ENCODE peak calls at places on chromosome X, in six cellular contexts. J is IMR-90, B is H9, I is mesenchymal stem cell, M is H1, Z is trophoblast cell. X is an unnamed sample.

GRCh38 chrX:110036162-110037033 is 33.5 kb downstream of the TMEM164 start:
- DNase-seq in J (no peak), B (no peak), I (no peak), M (no peak), Z (peak), X (no peak)

GRCh38 chrX:20515841-20516461 is 249.2 kb upstream of the RPS6KA3 start:
- DNase-seq in J (peak), B (no peak), I (peak), M (no peak), Z (peak), X (no peak)

GRCh38 chrX:22666441-22666840 is 333.3 kb upstream of the DDX53 start:
- DNase-seq in J (peak), B (peak), I (peak), M (peak), Z (peak), X (no peak)

GRCh38 chrX:2848806-2849420 is 20.2 kb downstream of the GYG2 start:
- DNase-seq in J (peak), B (no peak), I (peak), M (no peak), Z (peak), X (no peak)

GRCh38 chrX:70322784-70323183 is 32.9 kb downstream of the KIF4A start:
- DNase-seq in J (no peak), B (no peak), I (no peak), M (no peak), Z (no peak), X (no peak)

GRCh38 chrX:9578083-9578779 is 113.4 kb downstream of the TBL1X start:
- DNase-seq in J (peak), B (no peak), I (no peak), M (no peak), Z (no peak), X (no peak)

GRCh38 chrX:38489341-38489740 is 72.0 kb upstream of the TSPAN7 start:
- DNase-seq in J (no peak), B (no peak), I (no peak), M (no peak), Z (no peak), X (no peak)

GRCh38 chrX:130120746-130121504 is 10.6 kb upstream of the ELF4 start:
- DNase-seq in J (peak), B (peak), I (peak), M (peak), Z (peak), X (peak)

GRCh38 chrX:83305381-83305780 is 202.7 kb upstream of the POU3F4 start:
- DNase-seq in J (no peak), B (no peak), I (no peak), M (no peak), Z (no peak), X (no peak)

GRCh38 chrX:84363674-84364073 is 138.6 kb downstream of the HDX start:
- DNase-seq in J (no peak), B (no peak), I (peak), M (no peak), Z (no peak), X (no peak)

GRCh38 chrX:139758809-139759208 is 50.8 kb upstream of the MCF2 start:
- DNase-seq in J (no peak), B (no peak), I (no peak), M (no peak), Z (no peak), X (no peak)

GRCh38 chrX:95841863-95842262 is 842.8 kb upstream of the DIAPH2 start:
- DNase-seq in J (no peak), B (no peak), I (no peak), M (no peak), Z (no peak), X (no peak)

GRCh38 chrX:100098660-100099375 is 311.3 kb downstream of the PCDH19 start:
- DNase-seq in J (no peak), B (no peak), I (no peak), M (no peak), Z (peak), X (no peak)

GRCh38 chrX:15761564-15762191 is 23.6 kb downstream of the CA5B start:
- DNase-seq in J (peak), B (peak), I (peak), M (no peak), Z (peak), X (peak)

GRCh38 chrX:43000121-43000520 is 222.2 kb upstream of the PPP1R2C start:
- DNase-seq in J (no peak), B (no peak), I (no peak), M (no peak), Z (peak), X (no peak)

GRCh38 chrX:56728321-56728720 is 722 bp upstream of the NBDY start:
- DNase-seq in J (no peak), B (no peak), I (no peak), M (no peak), Z (no peak), X (no peak)

GRCh38 chrX:148871422-148872152 is 371.2 kb downstream of the AFF2 start:
- DNase-seq in J (peak), B (no peak), I (no peak), M (no peak), Z (peak), X (no peak)

GRCh38 chrX:65668362-65669310 is 1.2 kb downstream of the MSN start:
- DNase-seq in J (peak), B (peak), I (peak), M (peak), Z (no peak), X (peak)

GRCh38 chrX:9597361-9598035 is 132.6 kb downstream of the TBL1X start:
- DNase-seq in J (no peak), B (no peak), I (no peak), M (no peak), Z (peak), X (no peak)

GRCh38 chrX:34629572-34629971 is 27.5 kb downstream of the TMEM47 start:
- DNase-seq in J (no peak), B (no peak), I (no peak), M (no peak), Z (no peak), X (no peak)

GRCh38 chrX:108270739-108271396 is 167.4 kb downstream of the COL4A6 start:
- DNase-seq in J (peak), B (no peak), I (peak), M (no peak), Z (no peak), X (no peak)

GRCh38 chrX:10296581-10296980 is 139.8 kb downstream of the CLCN4 start:
- DNase-seq in J (peak), B (no peak), I (peak), M (no peak), Z (no peak), X (no peak)

GRCh38 chrX:153685751-153686676 is 1.7 kb upstream of the SLC6A8 start:
- DNase-seq in J (no peak), B (no peak), I (no peak), M (peak), Z (no peak), X (no peak)

GRCh38 chrX:133965321-133965720 is 20.1 kb downstream of the GPC3 start:
- DNase-seq in J (no peak), B (no peak), I (no peak), M (no peak), Z (peak), X (no peak)

GRCh38 chrX:74449322-74449936 is 28.1 kb downstream of the SLC16A2 start:
- DNase-seq in J (peak), B (no peak), I (no peak), M (no peak), Z (no peak), X (no peak)

GRCh38 chrX:153966283-153966688 is 5.3 kb downstream of the HCFC1 start:
- DNase-seq in J (no peak), B (no peak), I (no peak), M (no peak), Z (peak), X (no peak)

GRCh38 chrX:79107891-79108718 is 36.4 kb upstream of the GPR174 start:
- DNase-seq in J (no peak), B (no peak), I (no peak), M (no peak), Z (peak), X (no peak)

GRCh38 chrX:41922125-41922521 is 1.2 kb downstream of the CASK start:
- DNase-seq in J (peak), B (no peak), I (peak), M (no peak), Z (peak), X (no peak)

GRCh38 chrX:74656079-74656745 is 41.8 kb upstream of the RLIM start:
- DNase-seq in J (peak), B (no peak), I (peak), M (no peak), Z (no peak), X (no peak)

GRCh38 chrX:20217279-20217678 is 49.4 kb downstream of the RPS6KA3 start:
- DNase-seq in J (peak), B (no peak), I (peak), M (no peak), Z (no peak), X (no peak)

GRCh38 chrX:152904151-152905080 is 6.5 kb downstream of the ZNF185 start:
- DNase-seq in J (peak), B (peak), I (peak), M (peak), Z (peak), X (peak)

GRCh38 chrX:134868766-134869495 is 121.9 kb upstream of the SMIM10 start:
- DNase-seq in J (peak), B (no peak), I (peak), M (no peak), Z (no peak), X (no peak)

GRCh38 chrX:77561372-77561771 is 114.2 kb downstream of the FGF16 start:
- DNase-seq in J (no peak), B (no peak), I (no peak), M (no peak), Z (no peak), X (no peak)

GRCh38 chrX:86604620-86605019 is 456.4 kb downstream of the DACH2 start:
- DNase-seq in J (peak), B (no peak), I (no peak), M (no peak), Z (no peak), X (no peak)

GRCh38 chrX:48956728-48957414 is 536 bp downstream of the OTUD5 start:
- DNase-seq in J (no peak), B (no peak), I (no peak), M (no peak), Z (peak), X (no peak)

GRCh38 chrX:17738002-17738713 is 865 bp downstream of the SCML1 start:
- DNase-seq in J (peak), B (peak), I (peak), M (peak), Z (peak), X (peak)

GRCh38 chrX:48601741-48602394 is 4.6 kb downstream of the WDR13 start:
- DNase-seq in J (no peak), B (no peak), I (no peak), M (no peak), Z (no peak), X (no peak)

GRCh38 chrX:12975999-12976558 is 1.2 kb downstream of the TMSB4X start:
- DNase-seq in J (peak), B (no peak), I (peak), M (no peak), Z (peak), X (peak)
- H4K8ac ChIP-seq in J (peak), B (no peak), I (peak), M (no peak), Z (no peak), X (no peak)

GRCh38 chrX:13538414-13538813 is 31.0 kb upstream of the EGFL6 start:
- DNase-seq in J (no peak), B (no peak), I (no peak), M (no peak), Z (no peak), X (no peak)
- H3K14ac ChIP-seq in J (no peak), B (no peak), I (no peak), M (no peak), Z (no peak), X (no peak)

GRCh38 chrX:54182194-54182863 is 725 bp downstream of the FAM120C start:
- DNase-seq in J (no peak), B (peak), I (peak), M (peak), Z (peak), X (peak)

GRCh38 chrX:54184474-54184873 is 1.4 kb upstream of the FAM120C start:
- DNase-seq in J (no peak), B (no peak), I (no peak), M (no peak), Z (no peak), X (no peak)

GRCh38 chrX:54181196-54181953 is 1.7 kb downstream of the FAM120C start:
- DNase-seq in J (peak), B (no peak), I (peak), M (no peak), Z (no peak), X (no peak)

GRCh38 chrX:54180403-54180802 is 2.7 kb downstream of the FAM120C start:
- DNase-seq in J (peak), B (no peak), I (peak), M (no peak), Z (no peak), X (no peak)

GRCh38 chrX:54182864-54183613 is at the start of gene FAM120C:
- DNase-seq in J (peak), B (peak), I (peak), M (peak), Z (peak), X (peak)
- H4K8ac ChIP-seq in J (peak), B (no peak), I (peak), M (peak), Z (peak), X (peak)

GRCh38 chrX:45479835-45480422 is 279.3 kb upstream of the DIPK2B start:
- DNase-seq in J (peak), B (no peak), I (peak), M (no peak), Z (peak), X (no peak)
- H3K14ac ChIP-seq in J (peak), B (no peak), I (no peak), M (no peak), Z (no peak), X (no peak)

DNA sequence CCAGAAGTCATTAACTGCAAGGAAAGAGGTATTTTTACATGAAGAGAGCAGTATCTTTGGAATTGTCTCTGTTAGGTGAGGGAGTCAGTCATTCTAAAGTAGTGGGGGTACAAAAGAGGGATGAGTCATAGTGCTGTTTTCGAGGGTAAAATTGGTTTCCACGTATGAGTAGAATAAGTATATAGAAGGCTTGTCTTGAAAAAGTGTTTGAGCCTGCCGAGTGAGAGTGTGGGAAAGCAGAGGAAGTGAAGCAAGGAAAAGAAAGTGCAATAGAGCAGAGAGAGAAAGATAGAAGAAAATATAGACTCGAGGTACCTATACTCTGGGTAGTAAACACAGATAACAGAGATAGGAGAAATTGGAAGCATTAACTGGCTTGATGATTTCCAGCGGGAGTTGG is 696.4 kb downstream of the DMD start:
- DNase-seq in J (no peak), B (no peak), I (no peak), M (no peak), Z (no peak), X (no peak)
- H4K8ac ChIP-seq in J (no peak), B (no peak), I (no peak), M (no peak), Z (no peak), X (no peak)

GRCh38 chrX:104285201-104285600 is 30.5 kb upstream of the ESX1 start:
- DNase-seq in J (no peak), B (no peak), I (no peak), M (no peak), Z (no peak), X (no peak)

GRCh38 chrX:104282326-104282725 is 27.6 kb upstream of the ESX1 start:
- DNase-seq in J (no peak), B (no peak), I (no peak), M (no peak), Z (no peak), X (no peak)

GRCh38 chrX:104284407-104285000 is 29.8 kb upstream of the ESX1 start:
- DNase-seq in J (no peak), B (no peak), I (no peak), M (no peak), Z (no peak), X (no peak)

GRCh38 chrX:104280609-104281008 is 25.9 kb upstream of the ESX1 start:
- DNase-seq in J (no peak), B (no peak), I (no peak), M (no peak), Z (no peak), X (no peak)

DNA sequence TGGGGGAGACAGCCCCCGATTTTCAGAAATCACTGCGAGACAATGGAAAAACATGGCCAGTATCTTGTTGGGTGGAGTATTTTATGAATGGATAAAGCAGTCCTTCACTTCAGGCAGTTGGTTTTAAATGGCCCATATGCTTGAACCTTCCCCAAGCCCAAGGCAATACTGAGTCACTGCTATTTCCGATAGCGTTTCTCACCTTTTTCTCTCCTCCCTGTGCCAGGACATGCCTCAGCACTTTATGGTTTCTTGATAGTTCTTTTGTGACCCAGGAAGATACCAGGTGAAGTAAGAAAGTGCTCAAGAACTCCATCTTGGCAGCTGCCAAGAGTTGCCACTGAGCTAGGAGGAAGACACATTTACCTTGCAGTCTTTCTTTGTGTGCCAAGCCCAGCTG is 26.8 kb upstream of the ESX1 start:
- DNase-seq in J (no peak), B (no peak), I (no peak), M (no peak), Z (peak), X (no peak)
- H3K14ac ChIP-seq in J (no peak), B (no peak), I (no peak), M (no peak), Z (no peak), X (no peak)